ENCODE peak calls at places on chromosomes 5 and 9, in five cellular contexts. R is pancreas, E is epithelial cell of proximal tubule, Z is HFF-Myc, A is DND-41. F is an unnamed sample.

GRCh38 chr9:97880336-97880735 is 27.3 kb downstream of the FOXE1 start:
- DNase-seq in A (no peak), Z (no peak), E (peak), R (no peak), F (no peak)

GRCh38 chr9:134497283-134497860 is 144.2 kb upstream of the COL5A1 start:
- DNase-seq in Z (no peak), R (no peak), A (no peak), E (no peak), F (no peak)

GRCh38 chr9:78149738-78150291 is 86.1 kb upstream of the CEP78 start:
- DNase-seq in R (peak), A (no peak), Z (no peak), E (no peak), F (no peak)

GRCh38 chr5:95283761-95284511 is 958 bp downstream of the MCTP1 start:
- DNase-seq in Z (no peak), R (peak), A (no peak), E (no peak), F (no peak)

GRCh38 chr9:80550181-80550580 is 978.4 kb downstream of the TLE4 start:
- DNase-seq in A (no peak), R (no peak), Z (no peak), E (no peak), F (no peak)

GRCh38 chr5:148499461-148499860 is 115.7 kb downstream of the FBXO38 start:
- DNase-seq in Z (no peak), R (no peak), A (no peak), E (no peak), F (no peak)

GRCh38 chr5:139439013-139439903 is at the start of gene DNAJC18:
- DNase-seq in A (peak), E (peak), Z (peak), R (peak), F (no peak)

GRCh38 chr9:69466151-69466550 is 141.1 kb downstream of the ENTREP1 start:
- DNase-seq in R (no peak), E (no peak), A (no peak), Z (peak), F (no peak)

GRCh38 chr5:135266301-135266630 is 132.8 kb downstream of the MACROH2A1 start:
- DNase-seq in Z (no peak), R (no peak), A (no peak), E (no peak), F (no peak)

GRCh38 chr9:128216781-128217553 is 13.8 kb downstream of the DNM1 start:
- DNase-seq in Z (no peak), E (no peak), R (no peak), A (no peak), F (no peak)

GRCh38 chr5:33841829-33842228 is 50.0 kb downstream of the ADAMTS12 start:
- DNase-seq in A (no peak), R (no peak), Z (no peak), E (no peak), F (no peak)

GRCh38 chr5:675876-676698 is 17.1 kb downstream of the TPPP start:
- DNase-seq in Z (no peak), R (peak), A (no peak), E (no peak), F (no peak)

GRCh38 chr5:79241535-79241979 is 5.6 kb downstream of the JMY start:
- DNase-seq in Z (peak), E (no peak), R (no peak), A (no peak), F (no peak)

GRCh38 chr9:105281926-105282325 is 37.5 kb downstream of the SLC44A1 start:
- DNase-seq in R (no peak), E (no peak), Z (no peak), A (no peak), F (no peak)

GRCh38 chr5:38653389-38653788 is 96.9 kb upstream of the LIFR start:
- DNase-seq in A (no peak), R (no peak), Z (no peak), E (no peak), F (no peak)

GRCh38 chr9:133708770-133709611 is 29.2 kb downstream of the SARDH start:
- DNase-seq in Z (no peak), E (no peak), A (peak), R (peak), F (no peak)

GRCh38 chr5:130066644-130067043 is 162.4 kb downstream of the CHSY3 start:
- DNase-seq in Z (no peak), E (no peak), R (no peak), A (no peak), F (peak)

GRCh38 chr9:114580609-114581193 is 6.9 kb upstream of the ATP6V1G1 start:
- DNase-seq in E (no peak), A (no peak), Z (no peak), R (no peak), F (no peak)

GRCh38 chr9:81613002-81613750 is 76.2 kb downstream of the TLE1 start:
- DNase-seq in Z (peak), E (no peak), A (no peak), R (no peak), F (no peak)

GRCh38 chr9:81183763-81184162 is 505.6 kb downstream of the TLE1 start:
- DNase-seq in Z (no peak), E (peak), A (no peak), R (no peak), F (peak)

GRCh38 chr5:124001216-124001615 is 489.2 kb downstream of the CSNK1G3 start:
- DNase-seq in E (no peak), R (no peak), Z (no peak), A (no peak), F (no peak)

GRCh38 chr9:79917417-79917816 is 345.7 kb downstream of the TLE4 start:
- DNase-seq in E (no peak), R (no peak), A (no peak), Z (no peak), F (no peak)

GRCh38 chr9:69389437-69389995 is 64.5 kb downstream of the ENTREP1 start:
- DNase-seq in Z (no peak), R (no peak), A (no peak), E (no peak), F (no peak)

GRCh38 chr5:115558388-115558956 is 13.9 kb upstream of the FEM1C start:
- DNase-seq in E (no peak), A (no peak), Z (no peak), R (no peak), F (no peak)

GRCh38 chr5:90802695-90803317 is 244.2 kb downstream of the ADGRV1 start:
- DNase-seq in Z (peak), A (peak), E (no peak), R (no peak), F (no peak)

DNA sequence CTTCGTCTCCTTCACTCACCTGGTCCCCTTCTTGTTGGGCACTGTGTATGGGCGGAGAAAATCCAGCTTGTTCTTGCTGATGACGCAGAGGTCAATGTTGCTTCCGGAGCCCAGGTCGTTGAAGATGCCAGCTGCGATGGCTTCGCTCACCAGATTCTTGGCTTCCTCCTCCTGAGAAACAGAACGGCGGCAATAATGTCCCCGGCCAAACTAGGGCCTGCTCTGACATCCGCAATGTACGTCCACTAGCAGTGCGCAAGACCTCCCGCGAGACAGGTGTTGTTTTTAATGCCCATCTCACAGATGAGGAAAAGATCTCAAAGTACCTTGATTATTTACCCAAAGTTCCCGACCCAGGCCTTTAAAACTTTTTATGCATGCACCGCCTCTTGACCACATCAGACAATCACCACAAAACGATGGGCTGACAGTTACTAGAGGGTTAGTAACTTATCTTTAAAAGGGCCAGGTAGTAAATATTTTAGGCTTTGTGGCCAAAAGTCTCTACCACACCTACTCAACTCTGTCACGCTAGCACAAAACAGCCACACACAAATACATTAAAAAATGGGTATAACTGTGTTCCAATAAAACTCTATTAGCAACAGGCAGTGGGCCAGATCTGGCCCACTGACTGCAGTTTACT is 58.4 kb downstream of the PSMB7 start:
- DNase-seq in E (no peak), R (no peak), Z (no peak), A (no peak), F (no peak)
- H3K4me3 ChIP-seq in E (no peak), R (no peak), Z (no peak), A (no peak), F (no peak)

GRCh38 chr5:181086410-181087229 is 44.3 kb downstream of the OR2V1 start:
- DNase-seq in Z (no peak), E (no peak), R (no peak), A (no peak), F (no peak)

GRCh38 chr5:181087309-181087708 is 43.7 kb downstream of the OR2V1 start:
- DNase-seq in R (no peak), E (no peak), A (no peak), Z (no peak), F (no peak)

GRCh38 chr5:181084631-181085195 is 44.6 kb downstream of the BTNL9 start:
- DNase-seq in A (no peak), R (no peak), Z (no peak), E (no peak), F (no peak)

GRCh38 chr5:181092428-181092827 is 38.5 kb downstream of the OR2V1 start:
- DNase-seq in A (no peak), Z (no peak), R (no peak), E (no peak), F (no peak)

DNA sequence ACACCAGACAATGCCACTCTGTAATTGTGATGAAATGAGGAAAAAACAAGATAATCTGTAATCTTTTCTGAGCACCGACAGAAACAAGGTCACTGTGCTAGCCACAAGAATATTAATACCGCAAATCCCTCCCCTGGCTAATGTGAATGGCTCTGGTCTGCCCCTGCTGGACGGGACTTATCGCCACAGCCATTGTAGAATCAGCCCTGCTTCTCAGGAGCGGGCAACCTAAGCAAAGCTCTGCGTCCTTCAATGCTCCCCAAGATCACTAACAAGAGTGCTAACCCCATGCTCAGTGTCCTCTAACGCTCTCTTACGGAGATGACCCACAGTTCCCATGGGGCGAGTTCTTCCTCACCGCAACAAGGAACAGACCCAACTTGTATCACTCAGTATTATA is 42.7 kb downstream of the OR2V1 start:
- DNase-seq in Z (no peak), A (no peak), E (no peak), R (no peak), F (no peak)
- TF ChIP-seq CTCF in Z (peak), A (peak), E (peak), R (no peak), F (peak)

DNA sequence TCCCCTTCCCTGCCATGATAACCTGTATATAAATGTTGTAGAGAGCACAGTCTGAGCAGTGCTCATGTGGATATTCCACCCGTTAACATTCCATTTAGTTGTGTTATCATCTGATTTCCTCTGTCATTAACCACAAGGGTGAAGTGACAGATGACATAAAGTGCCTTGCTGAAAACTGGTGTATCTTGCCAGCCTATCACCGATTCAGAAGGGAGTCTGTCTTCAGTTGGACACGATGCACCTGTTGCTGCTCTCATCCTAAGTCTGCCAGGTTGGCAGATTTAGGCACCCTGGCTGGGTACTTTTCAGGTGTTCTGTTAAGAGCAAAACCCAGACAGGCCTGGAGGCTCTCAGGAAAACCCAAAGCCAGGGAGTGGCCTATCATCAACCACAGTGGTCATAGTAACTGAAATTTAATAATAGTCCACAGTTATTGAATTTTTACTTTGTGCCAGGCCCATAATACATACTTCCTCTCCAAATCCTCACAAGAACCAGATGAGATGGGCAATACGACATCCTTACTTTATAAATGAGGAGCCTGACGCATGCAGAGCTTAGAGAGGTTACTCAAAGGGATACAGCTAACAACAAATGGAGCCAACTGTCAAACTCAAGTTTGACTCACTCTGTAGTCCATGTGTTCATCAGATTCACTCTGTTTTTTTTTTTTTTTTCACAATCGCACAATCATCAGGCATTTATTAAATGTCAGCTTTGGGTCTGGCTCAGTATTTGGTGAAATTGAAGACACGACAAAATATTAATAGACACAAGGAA is 100.7 kb upstream of the SPRY4 start:
- DNase-seq in A (no peak), E (no peak), Z (no peak), R (no peak), F (no peak)
- H3K4me3 ChIP-seq in A (no peak), E (no peak), Z (no peak), R (no peak), F (no peak)

GRCh38 chr9:35103660-35104191 is 795 bp upstream of the STOML2 start:
- DNase-seq in Z (no peak), E (no peak), A (no peak), R (no peak), F (no peak)

GRCh38 chr9:35104586-35104985 is 1.7 kb upstream of the STOML2 start:
- DNase-seq in Z (no peak), E (no peak), A (no peak), R (no peak), F (no peak)

GRCh38 chr9:35102465-35102768 is 514 bp downstream of the STOML2 start:
- DNase-seq in R (no peak), A (no peak), Z (no peak), E (no peak), F (no peak)

GRCh38 chr9:35105126-35105525 is 2.2 kb upstream of the STOML2 start:
- DNase-seq in E (no peak), R (no peak), Z (no peak), A (no peak), F (no peak)

DNA sequence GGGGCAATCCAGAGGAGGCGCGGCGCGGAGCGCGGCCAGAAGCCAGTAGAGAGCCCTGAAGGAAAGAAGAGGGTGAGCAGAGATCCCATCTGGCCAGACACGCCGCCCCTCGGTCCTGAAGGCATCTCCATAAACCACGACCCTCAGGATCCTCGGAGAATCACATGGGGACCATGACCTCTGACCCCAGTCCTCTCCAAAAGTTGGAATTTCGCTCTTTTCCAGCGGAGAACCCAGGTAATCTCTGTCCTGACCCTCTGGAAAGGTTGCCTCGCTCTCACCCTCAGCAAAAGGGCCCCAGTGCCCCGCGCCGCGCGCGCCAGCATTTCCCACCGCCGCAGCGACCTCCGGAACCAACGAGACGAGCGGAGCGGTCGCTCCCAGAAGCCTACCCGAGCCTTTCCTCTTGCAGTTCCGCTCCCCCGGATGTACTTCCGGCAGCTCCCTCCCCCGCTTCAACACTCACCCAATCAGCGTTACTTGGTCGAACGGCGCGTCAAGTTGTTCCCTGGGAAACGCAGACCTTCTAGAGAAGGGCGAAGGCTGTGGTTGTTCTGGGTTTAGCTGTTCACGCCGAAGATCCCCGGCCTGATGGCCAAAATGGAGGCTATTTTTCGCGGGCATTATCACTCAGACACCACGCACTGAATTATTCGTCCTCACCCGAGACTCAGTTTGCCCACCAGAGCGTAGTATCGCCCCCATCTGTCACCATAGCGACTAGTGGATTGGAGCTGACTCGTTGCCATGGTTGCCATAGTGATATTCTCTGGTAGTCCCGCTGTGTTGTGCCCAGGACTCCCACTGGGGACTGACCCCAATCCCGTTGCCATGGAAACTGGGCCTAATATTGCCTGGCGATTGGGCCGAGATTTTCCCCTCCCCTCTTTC is at the start of gene STOML2:
- DNase-seq in R (peak), E (no peak), Z (peak), A (peak), F (peak)
- TF ChIP-seq CTCF in R (no peak), E (no peak), Z (no peak), A (no peak), F (no peak)

GRCh38 chr5:170287532-170287931 is 10.0 kb downstream of the LCP2 start:
- DNase-seq in Z (no peak), A (no peak), E (no peak), R (no peak), F (no peak)
- H3K4me3 ChIP-seq in Z (no peak), A (no peak), E (no peak), R (no peak), F (no peak)

DNA sequence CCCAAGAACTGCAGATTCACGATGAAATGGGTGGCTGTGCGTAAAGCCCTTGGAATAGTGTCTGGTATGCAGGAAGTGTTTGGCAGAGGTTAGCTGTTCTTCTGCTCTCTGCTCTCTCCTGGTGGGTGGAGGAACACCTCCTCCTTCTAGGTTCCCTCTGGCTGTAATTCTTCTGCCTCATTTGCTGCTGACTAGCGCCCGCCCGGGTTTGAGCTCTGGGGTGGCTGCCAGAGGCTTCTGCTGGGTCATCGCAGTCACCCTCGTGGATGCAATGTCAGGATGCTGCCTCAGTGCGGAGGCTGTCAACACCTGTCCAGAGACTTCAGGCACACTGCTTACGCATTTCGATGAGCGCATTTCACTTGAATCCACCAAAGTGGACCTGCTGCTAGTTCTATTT is 11.7 kb downstream of the DOCK2 start:
- DNase-seq in R (no peak), Z (no peak), A (no peak), E (no peak), F (no peak)
- TF ChIP-seq CTCF in R (no peak), Z (no peak), A (no peak), E (no peak), F (no peak)